ENCODE peak calls at places on chromosome 14, in ten cellular contexts. T, D, J, U, X, G, Q, V, L and F are unnamed samples.

GRCh38 chr14:37708481-37708880 is 113.1 kb downstream of the TTC6 start:
- DNase-seq in T (no peak), D (no peak), J (peak; percentile 44), U (peak; percentile 60), X (no peak), G (no peak), Q (no peak), V (no peak), L (no peak), F (no peak)

GRCh38 chr14:49050836-49051235 is 535.3 kb downstream of the RPS29 start:
- DNase-seq in T (no peak), D (no peak), J (peak; percentile 8), U (peak; percentile 78), X (no peak), G (no peak), Q (no peak), V (no peak), L (no peak), F (no peak)

GRCh38 chr14:95043732-95044462 is 113.4 kb downstream of the DICER1 start:
- DNase-seq in T (no peak), D (no peak), J (no peak), U (no peak), X (no peak), G (no peak), Q (no peak), V (no peak), L (peak; percentile 37), F (no peak)

GRCh38 chr14:73712540-73713141 is 1.5 kb downstream of the PNMA1 start:
- DNase-seq in T (no peak), D (peak; percentile 33), J (peak; percentile 51), U (peak; percentile 27), X (no peak), G (peak; percentile 26), Q (no peak), V (peak; percentile 35), L (no peak), F (no peak)

GRCh38 chr14:91374897-91375747 is 42.5 kb downstream of the CCDC88C start:
- DNase-seq in T (no peak), D (no peak), J (no peak), U (no peak), X (no peak), G (no peak), Q (peak; percentile 76), V (no peak), L (no peak), F (no peak)

GRCh38 chr14:22221508-22221907 is 367.5 kb downstream of the DAD1 start:
- DNase-seq in T (peak; percentile 39), D (peak; percentile 72), J (peak; percentile 44), U (peak; percentile 49), X (peak; percentile 12), G (no peak), Q (no peak), V (peak; percentile 16), L (no peak), F (no peak)

GRCh38 chr14:22471545-22472121 is 117.4 kb downstream of the DAD1 start:
- DNase-seq in T (peak; percentile 55), D (peak; percentile 75), J (no peak), U (peak; percentile 32), X (peak; percentile 19), G (no peak), Q (peak; percentile 69), V (peak; percentile 32), L (peak; percentile 79), F (no peak)

GRCh38 chr14:31926123-31926522 is 151.0 kb upstream of the ARHGAP5 start:
- DNase-seq in T (peak; percentile 87), D (peak; percentile 64), J (peak; percentile 76), U (peak; percentile 53), X (peak; percentile 54), G (peak; percentile 38), Q (no peak), V (peak; percentile 60), L (no peak), F (no peak)

GRCh38 chr14:105218611-105219010 is 29.7 kb upstream of the BTBD6 start:
- DNase-seq in T (no peak), D (no peak), J (no peak), U (no peak), X (no peak), G (no peak), Q (no peak), V (no peak), L (no peak), F (no peak)

GRCh38 chr14:105216490-105217247 is 31.7 kb upstream of the BTBD6 start:
- DNase-seq in T (no peak), D (no peak), J (no peak), U (no peak), X (no peak), G (no peak), Q (no peak), V (no peak), L (no peak), F (no peak)

GRCh38 chr14:105219753-105220152 is 28.6 kb upstream of the BTBD6 start:
- DNase-seq in T (no peak), D (no peak), J (no peak), U (no peak), X (no peak), G (no peak), Q (no peak), V (no peak), L (no peak), F (no peak)

GRCh38 chr14:105219043-105219612 is 29.2 kb upstream of the BTBD6 start:
- DNase-seq in T (no peak), D (no peak), J (no peak), U (no peak), X (no peak), G (no peak), Q (no peak), V (no peak), L (no peak), F (no peak)

GRCh38 chr14:105217764-105218163 is 30.6 kb upstream of the BTBD6 start:
- DNase-seq in T (no peak), D (no peak), J (no peak), U (no peak), X (no peak), G (no peak), Q (no peak), V (no peak), L (peak; percentile 93), F (no peak)
- H3K4me3 ChIP-seq in T (no peak overlapping the region), D (no peak overlapping the region), J (no peak overlapping the region), U (no peak overlapping the region), X (no peak overlapping the region), G (no peak overlapping the region), Q (no peak overlapping the region), V (no peak overlapping the region), L (no peak overlapping the region), F (no peak overlapping the region)

DNA sequence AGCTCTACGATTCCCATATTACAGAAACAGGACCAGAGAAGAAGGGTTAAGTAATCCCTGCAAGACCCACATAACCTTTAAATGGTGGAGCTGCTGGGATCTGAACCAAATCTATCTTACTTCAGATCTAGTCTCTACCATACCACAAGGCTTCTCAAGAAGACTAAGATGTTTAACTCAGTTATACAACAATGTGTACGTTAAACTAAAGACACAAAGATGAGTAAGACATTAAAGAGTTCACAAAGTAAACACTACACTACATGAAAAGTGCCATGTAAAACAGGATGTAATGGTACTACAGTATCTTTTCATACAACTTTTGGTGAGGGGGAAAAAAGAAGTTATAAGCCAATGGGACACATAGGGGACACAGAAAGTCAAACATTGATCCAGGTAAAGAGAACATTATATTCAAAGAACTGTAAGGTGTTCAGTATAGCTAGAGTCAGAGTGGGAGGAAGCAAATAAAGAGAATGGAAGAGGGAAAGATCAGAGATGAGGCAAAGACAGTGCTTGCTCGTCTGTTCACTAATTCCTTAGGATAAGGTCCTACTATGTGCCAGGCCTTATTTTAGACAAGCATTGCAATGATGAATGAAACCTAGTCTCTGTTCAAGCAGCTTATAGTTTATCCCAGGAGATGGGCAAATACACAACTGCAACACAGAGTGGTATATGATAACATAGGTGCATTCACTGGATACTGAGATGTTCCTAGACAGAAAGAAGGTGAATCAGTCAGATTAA is 7.7 kb downstream of the TMED10 start:
- DNase-seq in T (no peak), D (peak; percentile 35), J (no peak), U (peak; percentile 64), X (no peak), G (no peak), Q (no peak), V (no peak), L (no peak), F (no peak)
- H3K4me1 ChIP-seq in T (peaks cover 52% of the 10 kb centered on the region), D (peaks cover 10% of the 10 kb centered on the region), J (peaks cover 6% of the 10 kb centered on the region), U (peaks cover 7% of the 10 kb centered on the region), X (no peaks in the 10 kb centered on the region), G (peaks cover 55% of the 10 kb centered on the region), Q (peaks cover 94% of the 10 kb centered on the region), V (no peaks in the 10 kb centered on the region), L (peaks cover 43% of the 10 kb centered on the region), F (peaks cover 47% of the 10 kb centered on the region)

DNA sequence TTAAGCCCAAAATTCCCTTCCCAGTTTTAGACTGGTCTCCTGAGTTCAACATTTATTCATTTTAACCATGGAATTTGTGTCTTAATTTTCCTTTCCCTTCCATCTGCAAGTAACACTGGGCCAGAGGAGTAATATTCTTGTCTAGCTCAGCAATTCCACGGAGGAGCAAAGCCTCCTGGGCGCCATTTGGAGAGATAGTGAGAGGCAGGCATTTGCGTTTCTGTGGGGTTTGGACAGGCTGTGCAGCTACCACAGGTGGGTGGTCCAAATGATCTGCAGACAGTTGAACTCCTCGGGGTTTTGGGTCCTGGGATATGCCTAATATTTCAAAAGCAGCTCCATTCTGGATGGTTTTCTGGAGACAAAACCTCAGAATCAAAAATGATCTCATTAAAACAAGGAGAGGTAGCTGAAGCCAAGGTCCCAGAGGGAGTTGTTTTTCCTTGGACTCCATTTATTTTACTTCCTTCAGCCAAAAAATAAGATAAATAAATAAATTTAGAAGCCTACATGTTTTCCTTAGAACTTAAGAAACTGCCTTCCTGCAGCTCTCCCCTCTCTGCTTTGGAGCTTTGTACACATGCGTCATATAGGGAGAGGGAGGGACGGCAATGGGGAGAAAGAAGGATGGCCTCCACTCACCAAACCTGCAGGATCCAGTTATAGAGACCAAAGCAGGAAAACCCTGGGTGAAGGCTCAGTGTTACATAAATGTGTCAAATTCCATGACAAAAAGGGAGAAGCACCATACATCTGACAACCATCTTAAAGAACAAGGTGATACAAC is 227.3 kb upstream of the DAAM1 start:
- DNase-seq in T (no peak), D (no peak), J (no peak), U (no peak), X (no peak), G (no peak), Q (no peak), V (no peak), L (no peak), F (no peak)
- H3K27ac ChIP-seq in T (no peak overlapping the region), D (no peak overlapping the region), J (no peak overlapping the region), U (no peak overlapping the region), X (no peak overlapping the region), G (no peak overlapping the region), Q (no peak overlapping the region), V (no peak overlapping the region), L (no peak overlapping the region), F (no peak overlapping the region)

GRCh38 chr14:96797188-96797942 is at the start of gene VRK1:
- DNase-seq in T (peak; percentile 90), D (peak; percentile 97), J (peak; percentile 100), U (peak; percentile 93), X (peak; percentile 86), G (peak; percentile 91), Q (peak; percentile 97), V (peak; percentile 98), L (peak; percentile 98), F (peak; percentile 85)

GRCh38 chr14:96799489-96800056 is 2.4 kb downstream of the VRK1 start:
- DNase-seq in T (peak; percentile 27), D (no peak), J (no peak), U (no peak), X (no peak), G (no peak), Q (no peak), V (no peak), L (no peak), F (no peak)

GRCh38 chr14:96795443-96795842 is 1.7 kb upstream of the VRK1 start:
- DNase-seq in T (no peak), D (no peak), J (no peak), U (no peak), X (no peak), G (no peak), Q (no peak), V (no peak), L (no peak), F (no peak)

GRCh38 chr14:96797943-96798349 is 764 bp downstream of the VRK1 start:
- DNase-seq in T (peak; percentile 20), D (no peak), J (peak; percentile 46), U (no peak), X (no peak), G (no peak), Q (no peak), V (peak; percentile 38), L (no peak), F (no peak)

GRCh38 chr14:96796851-96797187 is 363 bp upstream of the VRK1 start:
- DNase-seq in T (no peak), D (no peak), J (no peak), U (no peak), X (no peak), G (no peak), Q (no peak), V (no peak), L (no peak), F (no peak)
- H3K4me3 ChIP-seq in T (peak overlapping the region; percentile 84), D (peak overlapping the region; percentile 90), J (peak overlapping the region; percentile 26), U (no peak overlapping the region), X (no peak overlapping the region), G (peak overlapping the region; percentile 75), Q (peak overlapping the region; percentile 95), V (no peak overlapping the region), L (no peak overlapping the region), F (peak overlapping the region; percentile 1)